ENCODE peak calls at places on chromosomes 7 and 10, in four cellular contexts. X is Panc1, Q is SK-N-SH, N is uterus. F is an unnamed sample. For H3K4me1 and H3K36me3, the result is how much of the 10 kb centered on the place peaks cover.

GRCh38 chr10:35516102-35516670 is 89.0 kb upstream of the GJD4 start:
- DNase-seq in X (no peak), Q (no peak), N (no peak), F (no peak)

GRCh38 chr7:31487476-31487875 is 26.4 kb upstream of the ITPRID1 start:
- DNase-seq in X (no peak), Q (no peak), N (no peak), F (no peak)

GRCh38 chr7:15891151-15891842 is 204.8 kb upstream of the MEOX2 start:
- DNase-seq in X (no peak), Q (no peak), N (no peak), F (no peak)

GRCh38 chr10:92801978-92802872 is 46.1 kb upstream of the EXOC6 start:
- DNase-seq in X (no peak), Q (no peak), N (no peak), F (no peak)

GRCh38 chr10:32865170-32865569 is 92.9 kb downstream of the ITGB1 start:
- DNase-seq in X (no peak), Q (no peak), N (no peak), F (no peak)

GRCh38 chr7:41889040-41889439 is 186.2 kb upstream of the INHBA start:
- DNase-seq in X (no peak), Q (no peak), N (no peak), F (no peak)

GRCh38 chr7:71303566-71303965 is 171.6 kb downstream of the GALNT17 start:
- DNase-seq in X (no peak), Q (no peak), N (no peak), F (no peak)

GRCh38 chr10:124180947-124181549 is 87.7 kb upstream of the CHST15 start:
- DNase-seq in X (no peak), Q (no peak), N (no peak), F (no peak)

GRCh38 chr10:63494951-63495350 is 26.2 kb upstream of the REEP3 start:
- DNase-seq in X (no peak), Q (no peak), N (no peak), F (no peak)

GRCh38 chr7:135928136-135928535 is 49.0 kb downstream of the MTPN start:
- DNase-seq in X (no peak), Q (no peak), N (no peak), F (no peak)
- H3K4me1 ChIP-seq in X (under half), Q (under half), N (under half), F (under half)

DNA sequence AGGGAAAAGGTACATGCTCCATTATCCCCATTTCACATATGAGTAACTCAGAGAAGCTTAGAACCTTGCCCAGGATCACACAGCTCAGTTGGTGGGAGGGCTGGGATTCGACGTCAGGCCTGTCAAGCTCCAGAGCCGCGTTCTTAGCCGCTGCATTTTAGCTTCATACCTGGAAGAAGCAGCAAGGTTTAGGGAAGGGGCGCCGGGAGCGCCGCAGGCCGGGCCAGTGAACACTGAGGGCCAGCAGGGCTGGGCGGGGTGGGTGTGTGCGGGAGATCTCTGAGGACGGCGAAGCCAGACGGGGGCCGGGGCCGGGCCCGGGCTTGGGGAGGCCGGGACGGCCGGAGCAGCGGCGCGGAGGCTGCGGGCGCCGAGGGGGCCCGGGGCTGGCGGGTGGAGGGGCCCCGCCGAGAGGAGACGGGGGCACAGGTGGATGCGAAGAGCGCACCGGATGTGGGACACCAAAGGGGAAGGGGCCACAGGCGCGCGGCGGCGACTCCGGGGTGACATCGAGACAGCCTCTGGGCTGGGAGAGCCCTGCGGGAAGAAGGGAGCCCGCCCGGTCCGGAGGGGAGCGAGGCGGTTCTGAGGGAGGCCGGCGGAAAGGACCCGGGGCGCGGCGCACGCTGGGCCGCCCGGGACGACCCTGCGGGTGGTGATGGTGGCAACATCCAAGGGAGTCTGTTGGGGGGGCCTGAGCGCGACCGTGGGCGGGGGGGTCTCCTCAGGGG is 498 bp downstream of the NDST2 start:
- DNase-seq in X (no peak), Q (no peak), N (no peak), F (peak)
- H3K27ac ChIP-seq in X (peak), Q (peak), N (peak), F (peak)

GRCh38 chr7:50671397-50671796 is 106.2 kb upstream of the DDC start:
- DNase-seq in X (no peak), Q (no peak), N (no peak), F (no peak)

GRCh38 chr7:50672045-50672444 is 106.8 kb upstream of the DDC start:
- DNase-seq in X (no peak), Q (no peak), N (no peak), F (no peak)

GRCh38 chr7:50674299-50674698 is 108.4 kb downstream of the GRB10 start:
- DNase-seq in X (no peak), Q (no peak), N (no peak), F (no peak)

GRCh38 chr7:50674896-50675835 is 107.5 kb downstream of the GRB10 start:
- DNase-seq in X (no peak), Q (no peak), N (no peak), F (no peak)

GRCh38 chr7:50673096-50673495 is 107.9 kb upstream of the DDC start:
- DNase-seq in X (no peak), Q (no peak), N (no peak), F (no peak)
- H3K36me3 ChIP-seq in X (under half), Q (under half), N (under half), F (under half)

GRCh38 chr7:139743967-139744767 is 33.6 kb downstream of the HIPK2 start:
- DNase-seq in X (no peak), Q (no peak), N (no peak), F (no peak)
- H3K4me1 ChIP-seq in X (under half), Q (under half), N (under half), F (under half)

F was measured in aorta.